ENCODE peak calls at places on chromosome 5, in eight cellular contexts. X, C, R, F, N, S, A and G are unnamed samples.

GRCh38 chr5:102754499-102755424 is at the start of gene PAM:
- DNase-seq in X (peak), C (peak), R (peak), F (peak), N (peak), S (peak), A (peak), G (no peak)

GRCh38 chr5:178671745-178672144 is 44.9 kb upstream of the CLK4 start:
- DNase-seq in X (no peak), C (no peak), R (no peak), F (no peak), N (no peak), S (no peak), A (no peak), G (no peak)

GRCh38 chr5:80245986-80246781 is 9.7 kb downstream of the SERINC5 start:
- DNase-seq in X (no peak), C (no peak), R (no peak), F (no peak), N (no peak), S (no peak), A (no peak), G (no peak)

GRCh38 chr5:60495644-60496520 is 204.1 kb downstream of the DEPDC1B start:
- DNase-seq in X (no peak), C (no peak), R (no peak), F (no peak), N (no peak), S (no peak), A (no peak), G (peak)

GRCh38 chr5:159412284-159413046 is 82.2 kb upstream of the IL12B start:
- DNase-seq in X (no peak), C (peak), R (no peak), F (no peak), N (peak), S (no peak), A (peak), G (no peak)

GRCh38 chr5:1908931-1909330 is 26.2 kb upstream of the IRX4 start:
- DNase-seq in X (no peak), C (peak), R (no peak), F (peak), N (no peak), S (no peak), A (no peak), G (no peak)

GRCh38 chr5:170721681-170722080 is 61.8 kb upstream of the GABRP start:
- DNase-seq in X (no peak), C (no peak), R (no peak), F (no peak), N (no peak), S (no peak), A (no peak), G (no peak)

GRCh38 chr5:1524799-1525623 is 1.3 kb upstream of the LPCAT1 start:
- DNase-seq in X (no peak), C (peak), R (peak), F (peak), N (no peak), S (peak), A (no peak), G (no peak)

GRCh38 chr5:3924990-3925389 is 329.4 kb downstream of the IRX1 start:
- DNase-seq in X (no peak), C (no peak), R (no peak), F (no peak), N (no peak), S (no peak), A (no peak), G (no peak)

GRCh38 chr5:320524-321232 is 836 bp upstream of the AHRR start:
- DNase-seq in X (no peak), C (no peak), R (no peak), F (no peak), N (no peak), S (no peak), A (no peak), G (no peak)

GRCh38 chr5:114243281-114243982 is 118.4 kb upstream of the KCNN2 start:
- DNase-seq in X (no peak), C (no peak), R (no peak), F (no peak), N (no peak), S (no peak), A (no peak), G (no peak)

GRCh38 chr5:56465757-56466127 is 232.6 kb upstream of the ANKRD55 start:
- DNase-seq in X (no peak), C (no peak), R (no peak), F (no peak), N (no peak), S (no peak), A (no peak), G (no peak)

GRCh38 chr5:154857091-154857533 is 1.3 kb upstream of the CNOT8 start:
- DNase-seq in X (peak), C (no peak), R (no peak), F (no peak), N (peak), S (no peak), A (peak), G (no peak)

DNA sequence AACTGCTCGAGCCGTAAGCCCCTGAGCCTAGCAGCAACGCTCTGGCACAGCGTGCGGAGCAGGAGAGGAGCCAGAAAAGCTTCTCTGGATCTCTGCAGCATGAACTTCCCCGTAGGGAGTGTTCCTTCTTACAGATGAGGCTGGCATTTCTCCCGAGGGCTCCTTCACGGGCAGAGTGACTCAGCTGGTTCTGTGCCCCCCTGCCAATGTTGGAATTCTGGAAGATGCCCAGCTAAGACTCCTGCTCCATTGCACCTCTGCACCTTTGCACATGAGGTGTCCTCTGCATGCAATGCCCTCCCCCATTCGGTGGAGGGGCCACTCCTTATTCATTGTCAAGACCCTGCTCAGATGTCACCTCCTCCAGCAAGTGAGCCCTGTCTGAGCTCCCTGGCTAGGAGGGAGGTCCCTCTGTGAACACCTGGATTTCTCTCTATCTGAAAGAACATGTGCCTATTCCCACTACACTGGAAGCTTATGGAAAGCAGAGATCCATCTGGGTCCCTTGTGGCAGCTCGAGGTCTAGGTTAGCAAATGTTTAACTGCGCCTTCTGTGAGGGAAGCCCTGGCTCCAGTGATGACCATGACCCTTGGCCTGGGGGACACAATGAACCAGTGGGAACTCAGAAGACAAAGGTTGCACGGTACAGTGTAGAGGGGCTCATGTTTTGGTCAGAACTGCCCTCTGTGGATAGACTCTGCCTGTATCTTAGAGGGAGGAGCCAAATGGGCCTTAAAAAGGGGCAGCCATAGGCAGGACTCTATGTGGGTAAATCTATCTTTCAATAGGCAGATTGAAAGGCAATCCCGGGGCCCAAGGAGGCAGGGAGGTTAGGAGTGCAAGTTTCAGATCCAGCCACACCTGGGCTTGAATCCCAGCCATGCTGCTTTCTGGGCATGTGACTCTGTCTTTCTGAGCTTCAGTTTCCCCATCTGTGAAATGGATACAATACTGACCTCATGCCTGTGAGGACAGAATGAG is 39.4 kb downstream of the SH3PXD2B start:
- DNase-seq in X (no peak), C (no peak), R (peak), F (peak), N (no peak), S (peak), A (no peak), G (no peak)
- H3K27ac ChIP-seq in X (peak), C (peak), R (no peak), F (peak), N (no peak), S (peak), A (no peak), G (peak)

GRCh38 chr5:18068851-18069250 is 434.6 kb downstream of the TAF11L14 start:
- DNase-seq in X (no peak), C (no peak), R (no peak), F (no peak), N (no peak), S (no peak), A (no peak), G (no peak)
- H3K27ac ChIP-seq in X (no peak), C (no peak), R (no peak), F (no peak), N (no peak), S (no peak), A (no peak), G (no peak)

DNA sequence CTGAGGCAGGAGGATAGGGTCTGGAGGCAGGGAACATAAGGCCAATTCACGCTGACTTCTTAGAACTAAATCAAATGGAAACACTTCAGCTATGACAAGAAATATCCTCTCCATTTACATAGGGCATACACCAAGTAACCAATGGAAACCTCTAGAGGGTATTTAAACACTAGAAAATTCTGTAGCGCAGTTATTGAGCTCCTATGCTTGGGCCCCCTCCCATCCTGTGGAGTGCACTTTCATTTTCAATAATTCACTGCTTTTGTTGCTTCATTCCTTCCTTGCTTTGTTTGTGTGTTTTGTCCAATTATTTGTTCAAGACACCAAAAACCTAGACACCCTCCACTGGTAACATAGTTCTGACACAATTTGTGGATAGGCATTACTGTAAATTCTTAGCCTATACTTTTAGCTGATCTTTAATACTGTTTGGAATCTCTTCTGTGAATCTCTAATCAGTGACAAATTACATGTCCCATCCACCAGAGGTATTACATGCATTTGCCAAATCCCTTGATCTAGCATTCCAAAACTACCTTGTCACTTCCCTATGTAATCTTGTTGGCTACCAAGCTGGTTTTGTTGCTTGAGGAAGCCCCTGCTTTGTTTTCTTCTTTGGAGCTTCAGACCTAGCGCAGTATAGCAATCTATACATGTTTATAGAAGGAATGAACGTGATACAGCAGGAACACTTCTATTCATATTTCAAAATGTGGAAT is 61.6 kb downstream of the ST8SIA4 start:
- DNase-seq in X (no peak), C (no peak), R (no peak), F (no peak), N (no peak), S (no peak), A (no peak), G (no peak)
- H3K27ac ChIP-seq in X (peak), C (peak), R (no peak), F (no peak), N (no peak), S (no peak), A (no peak), G (no peak)

GRCh38 chr5:179822059-179822432 is 1.3 kb downstream of the SQSTM1 start:
- DNase-seq in X (no peak), C (no peak), R (no peak), F (no peak), N (no peak), S (no peak), A (no peak), G (no peak)
- H3K27ac ChIP-seq in X (peak), C (peak), R (no peak), F (peak), N (peak), S (peak), A (peak), G (peak)

GRCh38 chr5:136004436-136004835 is 24.4 kb upstream of the TGFBI start:
- DNase-seq in X (no peak), C (no peak), R (no peak), F (no peak), N (no peak), S (no peak), A (no peak), G (no peak)
- H3K27ac ChIP-seq in X (peak), C (no peak), R (no peak), F (no peak), N (no peak), S (no peak), A (no peak), G (no peak)